ENCODE peak calls at places on chromosome 19, in six cellular contexts. B is mammary epithelial cell; I is stimulated activated CD8-positive, alpha-beta memory T cell treated with anti-CD3 and anti-CD28 coated beads, Interleukin-2, amount 100 ng/mL, for 1 hour; D is activated gamma-delta T cell treated with Interleukin-2 at 50 U/mL for 16 hours; F is left lung; O is C1 segment of cervical spinal cord. V is an unnamed sample.

GRCh38 chr19:49017666-49018351 is 918 bp upstream of the LHB start:
- DNase-seq in B (no peak), I (peak), D (peak), F (peak), O (no peak), V (peak)

GRCh38 chr19:18590273-18591272 is 2.0 kb downstream of the REX1BD start:
- DNase-seq in B (peak), I (no peak), D (no peak), F (peak), O (peak), V (no peak)

GRCh38 chr19:39768334-39768733 is 10.3 kb upstream of the LEUTX start:
- DNase-seq in B (no peak), I (no peak), D (no peak), F (no peak), O (no peak), V (no peak)

GRCh38 chr19:54572696-54573311 is 786 bp upstream of the LILRA2 start:
- DNase-seq in B (no peak), I (no peak), D (no peak), F (peak), O (no peak), V (no peak)

GRCh38 chr19:30344446-30345425 is 27.4 kb upstream of the ZNF536 start:
- DNase-seq in B (no peak), I (no peak), D (no peak), F (no peak), O (no peak), V (no peak)

GRCh38 chr19:15187026-15188007 is 13.5 kb downstream of the NOTCH3 start:
- DNase-seq in B (no peak), I (no peak), D (no peak), F (no peak), O (no peak), V (no peak)

GRCh38 chr19:480016-480855 is 16.1 kb upstream of the MADCAM1 start:
- DNase-seq in B (peak), I (no peak), D (peak), F (peak), O (peak), V (peak)

GRCh38 chr19:4997297-4997696 is 28.4 kb downstream of the KDM4B start:
- DNase-seq in B (no peak), I (no peak), D (no peak), F (no peak), O (no peak), V (no peak)

GRCh38 chr19:30545752-30546151 is 173.6 kb downstream of the ZNF536 start:
- DNase-seq in B (no peak), I (no peak), D (no peak), F (no peak), O (no peak), V (no peak)

GRCh38 chr19:15331419-15332310 is 674 bp downstream of the BRD4 start:
- DNase-seq in B (peak), I (peak), D (peak), F (peak), O (peak), V (peak)

GRCh38 chr19:18832331-18833140 is 777 bp downstream of the UPF1 start:
- DNase-seq in B (peak), I (no peak), D (no peak), F (peak), O (no peak), V (no peak)

GRCh38 chr19:34985249-34986022 is 14.7 kb upstream of the GRAMD1A start:
- DNase-seq in B (no peak), I (no peak), D (peak), F (no peak), O (peak), V (peak)

GRCh38 chr19:58387338-58388174 is 487 bp downstream of the RPS5 start:
- DNase-seq in B (no peak), I (no peak), D (no peak), F (no peak), O (no peak), V (no peak)

GRCh38 chr19:45356760-45357444 is 13.5 kb downstream of the ERCC2 start:
- DNase-seq in B (no peak), I (no peak), D (no peak), F (no peak), O (no peak), V (no peak)

GRCh38 chr19:51567583-51567982 is 3.5 kb upstream of the ZNF175 start:
- DNase-seq in B (no peak), I (no peak), D (no peak), F (no peak), O (no peak), V (no peak)

GRCh38 chr19:3350014-3350663 is 16.2 kb upstream of the NFIC start:
- DNase-seq in B (no peak), I (no peak), D (no peak), F (no peak), O (no peak), V (no peak)

GRCh38 chr19:48473161-48473966 is 4.2 kb downstream of the CYTH2 start:
- DNase-seq in B (peak), I (no peak), D (no peak), F (no peak), O (no peak), V (no peak)

GRCh38 chr19:28793391-28794168 is 419.4 kb downstream of the UQCRFS1 start:
- DNase-seq in B (no peak), I (no peak), D (no peak), F (peak), O (no peak), V (no peak)

GRCh38 chr19:17652627-17653026 is 35.5 kb downstream of the UNC13A start:
- DNase-seq in B (no peak), I (no peak), D (no peak), F (no peak), O (no peak), V (no peak)

GRCh38 chr19:17333611-17334413 is 843 bp downstream of the ANO8 start:
- DNase-seq in B (peak), I (peak), D (peak), F (no peak), O (peak), V (peak)

GRCh38 chr19:58562126-58563033 is 4.0 kb upstream of the UBE2M start:
- DNase-seq in B (peak), I (no peak), D (no peak), F (peak), O (no peak), V (peak)

GRCh38 chr19:13023666-13024065 is 28.4 kb downstream of the NFIX start:
- DNase-seq in B (no peak), I (no peak), D (no peak), F (no peak), O (peak), V (no peak)

GRCh38 chr19:43997631-43998290 is 5.0 kb upstream of the ZNF230 start:
- DNase-seq in B (peak), I (no peak), D (no peak), F (no peak), O (no peak), V (no peak)

GRCh38 chr19:1167687-1168561 is 6.1 kb downstream of the SBNO2 start:
- DNase-seq in B (no peak), I (no peak), D (no peak), F (peak), O (no peak), V (no peak)

GRCh38 chr19:7732045-7732444 is at the start of gene CLEC4G:
- DNase-seq in B (no peak), I (no peak), D (no peak), F (no peak), O (peak), V (no peak)

GRCh38 chr19:37594982-37595382 is 306 bp downstream of the ZNF540 start:
- DNase-seq in B (no peak), I (peak), D (peak), F (peak), O (peak), V (peak)

GRCh38 chr19:3822683-3823344 is 36.6 kb upstream of the MATK start:
- DNase-seq in B (no peak), I (no peak), D (no peak), F (no peak), O (no peak), V (no peak)

GRCh38 chr19:8569066-8569761 is 8.0 kb downstream of the MYO1F start:
- DNase-seq in B (peak), I (peak), D (peak), F (no peak), O (no peak), V (peak)

GRCh38 chr19:15562861-15563260 is 52.2 kb upstream of the CYP4F8 start:
- DNase-seq in B (peak), I (no peak), D (no peak), F (no peak), O (no peak), V (no peak)

GRCh38 chr19:47479701-47480503 is 4.1 kb downstream of the KPTN start:
- DNase-seq in B (no peak), I (no peak), D (no peak), F (peak), O (no peak), V (no peak)

GRCh38 chr19:31154021-31154420 is 195.2 kb downstream of the TSHZ3 start:
- DNase-seq in B (peak), I (no peak), D (no peak), F (no peak), O (no peak), V (no peak)

GRCh38 chr19:7705387-7706187 is 3.7 kb upstream of the FCER2 start:
- DNase-seq in B (no peak), I (peak), D (peak), F (peak), O (no peak), V (peak)

GRCh38 chr19:37932985-37933953 is 26.3 kb downstream of the SIPA1L3 start:
- DNase-seq in B (peak), I (no peak), D (no peak), F (peak), O (no peak), V (no peak)

V was measured in immature natural killer cell.